ENCODE peak calls at places on chromosomes 13 and 19, in ten cellular contexts. One of them, this sample, is unnamed. For H3K9me3, the result is how much of the 10 kb centered on the place peaks cover.

GRCh38 chr13:85377783-85378182 is 421.4 kb downstream of the SLITRK6 start:
- DNase-seq in heart left ventricle: no peak
- DNase-seq in uterus: no peak
- DNase-seq in gastrocnemius medialis: no peak
- DNase-seq in upper lobe of left lung: no peak
- DNase-seq in sigmoid colon: no peak
- DNase-seq in esophagus squamous epithelium: no peak
- DNase-seq in tibial nerve: no peak
- DNase-seq in adrenal gland: no peak
- DNase-seq in transverse colon: no peak
- DNase-seq in this sample: no peak

GRCh38 chr19:38046254-38047047 is 139.4 kb downstream of the SIPA1L3 start:
- DNase-seq in heart left ventricle: no peak
- DNase-seq in uterus: no peak
- DNase-seq in gastrocnemius medialis: no peak
- DNase-seq in upper lobe of left lung: no peak
- DNase-seq in sigmoid colon: no peak
- DNase-seq in esophagus squamous epithelium: no peak
- DNase-seq in tibial nerve: no peak
- DNase-seq in adrenal gland: no peak
- DNase-seq in transverse colon: peak
- DNase-seq in this sample: no peak

GRCh38 chr13:35512271-35512920 is 35.9 kb upstream of the MAB21L1 start:
- DNase-seq in heart left ventricle: peak
- DNase-seq in uterus: peak
- DNase-seq in gastrocnemius medialis: no peak
- DNase-seq in upper lobe of left lung: no peak
- DNase-seq in sigmoid colon: peak
- DNase-seq in esophagus squamous epithelium: no peak
- DNase-seq in tibial nerve: no peak
- DNase-seq in adrenal gland: peak
- DNase-seq in transverse colon: no peak
- DNase-seq in this sample: no peak

GRCh38 chr13:48476215-48476614 is 56.7 kb downstream of the RCBTB2 start:
- DNase-seq in heart left ventricle: no peak
- DNase-seq in uterus: no peak
- DNase-seq in gastrocnemius medialis: no peak
- DNase-seq in upper lobe of left lung: no peak
- DNase-seq in sigmoid colon: no peak
- DNase-seq in esophagus squamous epithelium: no peak
- DNase-seq in tibial nerve: no peak
- DNase-seq in adrenal gland: no peak
- DNase-seq in transverse colon: no peak
- DNase-seq in this sample: no peak

GRCh38 chr13:73520566-73521290 is 461.9 kb downstream of the KLF5 start:
- DNase-seq in heart left ventricle: no peak
- DNase-seq in uterus: no peak
- DNase-seq in gastrocnemius medialis: no peak
- DNase-seq in upper lobe of left lung: no peak
- DNase-seq in sigmoid colon: no peak
- DNase-seq in esophagus squamous epithelium: no peak
- DNase-seq in tibial nerve: no peak
- DNase-seq in adrenal gland: no peak
- DNase-seq in transverse colon: no peak
- DNase-seq in this sample: no peak

GRCh38 chr19:14155371-14155770 is 19.0 kb upstream of the ASF1B start:
- DNase-seq in heart left ventricle: no peak
- DNase-seq in uterus: no peak
- DNase-seq in gastrocnemius medialis: no peak
- DNase-seq in upper lobe of left lung: no peak
- DNase-seq in sigmoid colon: no peak
- DNase-seq in esophagus squamous epithelium: no peak
- DNase-seq in tibial nerve: no peak
- DNase-seq in adrenal gland: no peak
- DNase-seq in transverse colon: no peak
- DNase-seq in this sample: no peak

GRCh38 chr13:59527500-59527899 is 636.2 kb downstream of the DIAPH3 start:
- DNase-seq in heart left ventricle: no peak
- DNase-seq in uterus: no peak
- DNase-seq in gastrocnemius medialis: no peak
- DNase-seq in upper lobe of left lung: no peak
- DNase-seq in sigmoid colon: no peak
- DNase-seq in esophagus squamous epithelium: no peak
- DNase-seq in tibial nerve: no peak
- DNase-seq in adrenal gland: no peak
- DNase-seq in transverse colon: no peak
- DNase-seq in this sample: no peak

GRCh38 chr19:5682293-5682592 is 1.4 kb downstream of the HSD11B1L start:
- DNase-seq in heart left ventricle: no peak
- DNase-seq in uterus: no peak
- DNase-seq in gastrocnemius medialis: no peak
- DNase-seq in upper lobe of left lung: no peak
- DNase-seq in sigmoid colon: no peak
- DNase-seq in esophagus squamous epithelium: no peak
- DNase-seq in tibial nerve: no peak
- DNase-seq in adrenal gland: no peak
- DNase-seq in transverse colon: no peak
- DNase-seq in this sample: no peak

GRCh38 chr13:67438465-67438864 is 208.3 kb upstream of the PCDH9 start:
- DNase-seq in heart left ventricle: no peak
- DNase-seq in uterus: no peak
- DNase-seq in gastrocnemius medialis: no peak
- DNase-seq in upper lobe of left lung: no peak
- DNase-seq in sigmoid colon: no peak
- DNase-seq in esophagus squamous epithelium: no peak
- DNase-seq in tibial nerve: no peak
- DNase-seq in adrenal gland: no peak
- DNase-seq in transverse colon: no peak
- DNase-seq in this sample: no peak

GRCh38 chr19:35223084-35223790 is 5.3 kb downstream of the FAM187B start:
- DNase-seq in heart left ventricle: no peak
- DNase-seq in uterus: no peak
- DNase-seq in gastrocnemius medialis: no peak
- DNase-seq in upper lobe of left lung: no peak
- DNase-seq in sigmoid colon: no peak
- DNase-seq in esophagus squamous epithelium: no peak
- DNase-seq in tibial nerve: no peak
- DNase-seq in adrenal gland: no peak
- DNase-seq in transverse colon: no peak
- DNase-seq in this sample: no peak

GRCh38 chr19:50661087-50661486 is 11.8 kb downstream of the C19orf81 start:
- DNase-seq in heart left ventricle: no peak
- DNase-seq in uterus: no peak
- DNase-seq in gastrocnemius medialis: no peak
- DNase-seq in upper lobe of left lung: no peak
- DNase-seq in sigmoid colon: no peak
- DNase-seq in esophagus squamous epithelium: no peak
- DNase-seq in tibial nerve: no peak
- DNase-seq in adrenal gland: no peak
- DNase-seq in transverse colon: no peak
- DNase-seq in this sample: no peak

GRCh38 chr13:60959427-60959826 is 456.2 kb downstream of the PCDH20 start:
- DNase-seq in heart left ventricle: no peak
- DNase-seq in uterus: no peak
- DNase-seq in gastrocnemius medialis: no peak
- DNase-seq in upper lobe of left lung: no peak
- DNase-seq in sigmoid colon: no peak
- DNase-seq in esophagus squamous epithelium: no peak
- DNase-seq in tibial nerve: no peak
- DNase-seq in adrenal gland: no peak
- DNase-seq in transverse colon: no peak
- DNase-seq in this sample: no peak

GRCh38 chr19:4375620-4376228 is 24.6 kb downstream of the SH3GL1 start:
- DNase-seq in heart left ventricle: peak
- DNase-seq in uterus: peak
- DNase-seq in gastrocnemius medialis: no peak
- DNase-seq in upper lobe of left lung: no peak
- DNase-seq in sigmoid colon: peak
- DNase-seq in esophagus squamous epithelium: no peak
- DNase-seq in tibial nerve: no peak
- DNase-seq in adrenal gland: peak
- DNase-seq in transverse colon: peak
- DNase-seq in this sample: no peak

GRCh38 chr19:40575326-40575725 is 1.3 kb upstream of the SHKBP1 start:
- DNase-seq in heart left ventricle: no peak
- DNase-seq in uterus: no peak
- DNase-seq in gastrocnemius medialis: no peak
- DNase-seq in upper lobe of left lung: no peak
- DNase-seq in sigmoid colon: no peak
- DNase-seq in esophagus squamous epithelium: no peak
- DNase-seq in tibial nerve: no peak
- DNase-seq in adrenal gland: no peak
- DNase-seq in transverse colon: no peak
- DNase-seq in this sample: no peak

GRCh38 chr13:98495627-98496238 is 81.2 kb downstream of the STK24 start:
- DNase-seq in heart left ventricle: no peak
- DNase-seq in uterus: no peak
- DNase-seq in gastrocnemius medialis: no peak
- DNase-seq in upper lobe of left lung: no peak
- DNase-seq in sigmoid colon: no peak
- DNase-seq in esophagus squamous epithelium: no peak
- DNase-seq in tibial nerve: no peak
- DNase-seq in adrenal gland: no peak
- DNase-seq in transverse colon: no peak
- DNase-seq in this sample: no peak

GRCh38 chr13:73339086-73339485 is 280.3 kb downstream of the KLF5 start:
- DNase-seq in heart left ventricle: no peak
- DNase-seq in uterus: no peak
- DNase-seq in gastrocnemius medialis: no peak
- DNase-seq in upper lobe of left lung: no peak
- DNase-seq in sigmoid colon: no peak
- DNase-seq in esophagus squamous epithelium: no peak
- DNase-seq in tibial nerve: no peak
- DNase-seq in adrenal gland: no peak
- DNase-seq in transverse colon: no peak
- DNase-seq in this sample: no peak

GRCh38 chr19:55611300-55611982 is 6.0 kb downstream of the ZNF865 start:
- DNase-seq in heart left ventricle: no peak
- DNase-seq in uterus: no peak
- DNase-seq in gastrocnemius medialis: peak
- DNase-seq in upper lobe of left lung: no peak
- DNase-seq in sigmoid colon: no peak
- DNase-seq in esophagus squamous epithelium: no peak
- DNase-seq in tibial nerve: no peak
- DNase-seq in adrenal gland: peak
- DNase-seq in transverse colon: no peak
- DNase-seq in this sample: no peak
- H3K27ac ChIP-seq in heart left ventricle: peak
- H3K27ac ChIP-seq in uterus: no peak
- H3K27ac ChIP-seq in gastrocnemius medialis: peak
- H3K27ac ChIP-seq in upper lobe of left lung: no peak
- H3K27ac ChIP-seq in sigmoid colon: no peak
- H3K27ac ChIP-seq in esophagus squamous epithelium: no peak
- H3K27ac ChIP-seq in tibial nerve: no peak
- H3K27ac ChIP-seq in adrenal gland: peak
- H3K27ac ChIP-seq in transverse colon: no peak
- H3K27ac ChIP-seq in this sample: no peak

GRCh38 chr13:76596216-76596615 is 290.0 kb downstream of the KCTD12 start:
- DNase-seq in heart left ventricle: no peak
- DNase-seq in uterus: no peak
- DNase-seq in gastrocnemius medialis: no peak
- DNase-seq in upper lobe of left lung: no peak
- DNase-seq in sigmoid colon: no peak
- DNase-seq in esophagus squamous epithelium: no peak
- DNase-seq in tibial nerve: no peak
- DNase-seq in adrenal gland: no peak
- DNase-seq in transverse colon: no peak
- DNase-seq in this sample: no peak
- H3K9me3 ChIP-seq in heart left ventricle: under half
- H3K9me3 ChIP-seq in uterus: under half
- H3K9me3 ChIP-seq in gastrocnemius medialis: under half
- H3K9me3 ChIP-seq in upper lobe of left lung: under half
- H3K9me3 ChIP-seq in sigmoid colon: under half
- H3K9me3 ChIP-seq in esophagus squamous epithelium: under half
- H3K9me3 ChIP-seq in tibial nerve: under half
- H3K9me3 ChIP-seq in adrenal gland: under half
- H3K9me3 ChIP-seq in transverse colon: under half
- H3K9me3 ChIP-seq in this sample: under half

DNA sequence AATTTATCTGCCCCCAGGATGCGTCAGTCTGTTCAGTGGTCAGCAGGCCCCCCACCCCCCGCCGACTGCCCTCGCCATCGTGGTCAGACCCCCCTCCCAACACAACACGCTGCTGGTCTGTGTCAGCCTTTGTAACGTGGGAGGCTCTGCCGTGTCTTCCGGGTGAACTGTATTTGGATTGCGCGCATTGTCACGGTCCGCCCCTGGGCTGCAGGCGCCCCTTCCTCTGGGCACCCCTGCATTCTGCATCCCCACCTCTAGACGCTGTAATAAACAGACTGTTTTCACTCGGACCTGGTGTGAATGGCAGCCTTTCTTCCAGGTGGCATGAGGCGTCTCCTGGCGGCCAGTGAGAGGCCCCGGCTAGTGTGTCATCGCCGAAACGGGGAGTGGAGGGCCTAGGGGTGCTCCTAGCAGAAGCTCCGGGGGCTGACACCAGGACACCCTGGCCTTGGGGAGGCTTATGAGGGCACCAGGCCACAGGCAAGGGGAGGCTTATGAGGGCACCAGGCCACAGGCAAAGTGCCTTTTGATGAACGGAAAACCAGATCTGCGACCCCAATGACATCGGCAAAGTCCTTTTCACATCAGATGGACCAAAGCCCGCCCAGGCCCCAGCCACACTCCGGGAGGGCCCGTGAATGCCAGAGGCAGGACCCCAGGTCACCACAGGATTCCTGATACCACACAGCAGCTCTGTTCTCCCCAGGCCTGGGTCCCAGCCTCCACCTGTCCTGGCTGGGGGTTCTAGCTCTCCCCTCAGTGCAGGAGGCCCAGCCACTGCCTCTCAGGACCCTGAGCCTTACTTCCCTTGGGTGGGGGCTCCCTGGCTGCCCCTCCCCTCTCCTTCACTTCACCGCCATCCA is 3.6 kb downstream of the PLEKHJ1 start:
- DNase-seq in heart left ventricle: no peak
- DNase-seq in uterus: no peak
- DNase-seq in gastrocnemius medialis: no peak
- DNase-seq in upper lobe of left lung: no peak
- DNase-seq in sigmoid colon: no peak
- DNase-seq in esophagus squamous epithelium: no peak
- DNase-seq in tibial nerve: no peak
- DNase-seq in adrenal gland: no peak
- DNase-seq in transverse colon: no peak
- DNase-seq in this sample: no peak
- TF ChIP-seq POLR2A in heart left ventricle: no peak
- TF ChIP-seq POLR2A in uterus: no peak
- TF ChIP-seq POLR2A in gastrocnemius medialis: no peak
- TF ChIP-seq POLR2A in upper lobe of left lung: no peak
- TF ChIP-seq POLR2A in sigmoid colon: no peak
- TF ChIP-seq POLR2A in esophagus squamous epithelium: no peak
- TF ChIP-seq POLR2A in tibial nerve: no peak
- TF ChIP-seq POLR2A in adrenal gland: no peak
- TF ChIP-seq POLR2A in transverse colon: no peak
- TF ChIP-seq POLR2A in this sample: no peak

DNA sequence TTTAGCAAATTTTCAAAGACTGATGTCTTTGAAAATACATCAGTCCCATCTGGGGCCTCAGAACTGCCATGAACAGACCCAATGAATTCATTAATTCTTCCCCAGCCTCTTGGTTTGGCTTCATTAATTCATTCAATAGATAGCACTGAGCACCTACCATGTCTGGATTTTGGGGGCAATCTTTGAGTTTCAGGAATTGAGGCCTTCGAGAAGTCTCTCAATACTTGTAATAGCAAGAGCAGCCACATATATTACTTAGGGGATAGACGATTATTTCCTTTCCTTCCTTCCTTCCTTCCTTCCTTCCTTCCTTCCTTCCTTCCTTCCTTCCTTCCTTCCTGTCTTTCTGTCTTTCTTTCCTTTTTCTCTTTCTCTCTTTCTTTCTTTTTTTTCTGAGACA is 64.8 kb downstream of the ALOX5AP start:
- DNase-seq in heart left ventricle: no peak
- DNase-seq in uterus: no peak
- DNase-seq in gastrocnemius medialis: no peak
- DNase-seq in upper lobe of left lung: no peak
- DNase-seq in sigmoid colon: no peak
- DNase-seq in esophagus squamous epithelium: no peak
- DNase-seq in tibial nerve: no peak
- DNase-seq in adrenal gland: no peak
- DNase-seq in transverse colon: no peak
- DNase-seq in this sample: no peak
- H3K27ac ChIP-seq in heart left ventricle: no peak
- H3K27ac ChIP-seq in uterus: peak
- H3K27ac ChIP-seq in gastrocnemius medialis: no peak
- H3K27ac ChIP-seq in upper lobe of left lung: no peak
- H3K27ac ChIP-seq in sigmoid colon: peak
- H3K27ac ChIP-seq in esophagus squamous epithelium: no peak
- H3K27ac ChIP-seq in tibial nerve: no peak
- H3K27ac ChIP-seq in adrenal gland: no peak
- H3K27ac ChIP-seq in transverse colon: no peak
- H3K27ac ChIP-seq in this sample: no peak